ENCODE peak calls at places on chromosomes 7 and 10, in four cellular contexts. O is non-pigmented ciliary epithelial cell, S is H7, X is hepatocyte. P is an unnamed sample.

GRCh38 chr7:133436014-133436428 is 183.1 kb downstream of the EXOC4 start:
- DNase-seq in X (no peak), S (no peak), O (peak), P (no peak)

GRCh38 chr7:66824041-66824440 is 83.5 kb downstream of the RABGEF1 start:
- DNase-seq in X (no peak), S (no peak), O (no peak), P (no peak)

GRCh38 chr10:89369142-89370105 is 8.4 kb upstream of the IFIT1B start:
- DNase-seq in S (peak), O (no peak), X (peak), P (no peak)

GRCh38 chr7:34133983-34134782 is 228.8 kb downstream of the BMPER start:
- DNase-seq in X (peak), O (no peak), S (peak), P (peak)

GRCh38 chr10:561721-562120 is 127.7 kb downstream of the DIP2C start:
- DNase-seq in X (no peak), O (no peak), S (no peak), P (no peak)

GRCh38 chr7:131948434-131949053 is 392.1 kb upstream of the PODXL start:
- DNase-seq in O (no peak), X (peak), S (no peak), P (no peak)

GRCh38 chr10:127755758-127756157 is 18.8 kb downstream of the FOXI2 start:
- DNase-seq in O (no peak), X (no peak), S (no peak), P (peak)

GRCh38 chr7:135834262-135834661 is 85.6 kb upstream of the FAM180A start:
- DNase-seq in O (no peak), X (no peak), S (no peak), P (no peak)

GRCh38 chr7:136853654-136854053 is 14.8 kb upstream of the CHRM2 start:
- DNase-seq in O (no peak), S (no peak), X (no peak), P (no peak)

GRCh38 chr10:96999337-96999736 is 167.2 kb downstream of the LCOR start:
- DNase-seq in S (no peak), X (no peak), O (no peak), P (no peak)

GRCh38 chr10:69846252-69847000 is 44.7 kb downstream of the COL13A1 start:
- DNase-seq in S (peak), O (no peak), X (no peak), P (no peak)

GRCh38 chr10:95640891-95641315 is 15.6 kb downstream of the ALDH18A1 start:
- DNase-seq in S (no peak), O (no peak), X (no peak), P (no peak)

GRCh38 chr10:132384618-132385510 is 12.1 kb upstream of the PWWP2B start:
- DNase-seq in S (peak), X (no peak), O (no peak), P (no peak)

GRCh38 chr10:78331391-78331922 is 297.8 kb downstream of the RPS24 start:
- DNase-seq in O (no peak), X (no peak), S (no peak), P (no peak)

GRCh38 chr7:114862406-114862805 is 59.5 kb upstream of the MDFIC start:
- DNase-seq in O (no peak), S (no peak), X (no peak), P (no peak)

GRCh38 chr7:4738711-4739527 is 36.5 kb upstream of the AP5Z1 start:
- DNase-seq in O (peak), X (peak), S (no peak), P (no peak)

GRCh38 chr10:43186150-43186549 is 47.9 kb downstream of the CSGALNACT2 start:
- DNase-seq in X (no peak), S (no peak), O (no peak), P (no peak)

GRCh38 chr7:33716581-33717477 is 188.5 kb upstream of the BMPER start:
- DNase-seq in X (peak), S (peak), O (peak), P (no peak)

GRCh38 chr10:61682323-61682722 is 19.6 kb downstream of the CABCOCO1 start:
- DNase-seq in O (no peak), X (no peak), S (no peak), P (no peak)

GRCh38 chr10:79320785-79321493 is 26.3 kb upstream of the PPIF start:
- DNase-seq in X (no peak), O (no peak), S (no peak), P (no peak)

GRCh38 chr7:104848386-104848990 is 165.5 kb upstream of the KMT2E start:
- DNase-seq in O (peak), S (peak), X (peak), P (peak)

GRCh38 chr10:125003901-125004467 is 62.1 kb downstream of the ZRANB1 start:
- DNase-seq in X (no peak), S (peak), O (no peak), P (no peak)

GRCh38 chr7:30510124-30511074 is 5.8 kb upstream of the GGCT start:
- DNase-seq in O (no peak), S (peak), X (peak), P (no peak)

GRCh38 chr10:70910486-70911350 is 22.4 kb upstream of the PCBD1 start:
- DNase-seq in S (no peak), O (no peak), X (no peak), P (no peak)

GRCh38 chr10:84837877-84838276 is 509.5 kb downstream of the CCSER2 start:
- DNase-seq in X (no peak), S (no peak), O (no peak), P (no peak)

GRCh38 chr7:42274052-42274451 is 37.0 kb upstream of the GLI3 start:
- DNase-seq in X (no peak), O (peak), S (no peak), P (no peak)

GRCh38 chr7:5382281-5383041 is 41.2 kb downstream of the TNRC18 start:
- DNase-seq in S (peak), X (peak), O (no peak), P (no peak)

GRCh38 chr10:99540673-99541531 is 8.2 kb downstream of the NKX2-3 start:
- DNase-seq in X (peak), S (peak), O (no peak), P (no peak)

GRCh38 chr10:125294109-125294508 is 133.7 kb upstream of the CTBP2 start:
- DNase-seq in O (no peak), X (no peak), S (no peak), P (peak)

P was measured in NCI-H345.